ENCODE peak calls at places on chromosome 14, in seven cellular contexts. K is T47D; R is RCC 7860; J is GM10248; F is HFF-Myc; E is effector memory CD4-positive, alpha-beta T cell; P is activated CD4-positive, alpha-beta T cell treated with anti-CD3 and anti-CD28 coated beads, Interleukin-2, amount 50 U/mL, for 48 hours. S is an unnamed sample.
A peak's percentile ranks its signal among the peaks of the same experiment; 100 is the strongest.

GRCh38 chr14:52299692-52300278 is 14.3 kb upstream of the PTGER2 start:
- DNase-seq in F (no peak), K (peak; percentile 62), R (peak; percentile 34), E (no peak), J (peak; percentile 57), P (no peak), S (no peak)

GRCh38 chr14:62778847-62779246 is 266.4 kb downstream of the KCNH5 start:
- DNase-seq in K (peak; percentile 66), R (no peak), P (no peak), J (no peak), E (no peak), F (no peak), S (no peak)

GRCh38 chr14:99436247-99437180 is 44.1 kb downstream of the SETD3 start:
- DNase-seq in K (no peak), F (no peak), E (no peak), R (no peak), P (no peak), J (no peak), S (no peak)

GRCh38 chr14:20409226-20409625 is 4.1 kb downstream of the TEP1 start:
- DNase-seq in P (no peak), J (no peak), E (no peak), R (peak; percentile 20), K (no peak), F (no peak), S (no peak)

GRCh38 chr14:74988131-74988530 is 14.6 kb upstream of the EIF2B2 start:
- DNase-seq in R (peak; percentile 35), E (no peak), K (peak; percentile 60), F (peak; percentile 84), J (no peak), P (no peak), S (no peak)

GRCh38 chr14:95464524-95464923 is 51.9 kb downstream of the SYNE3 start:
- DNase-seq in R (no peak), F (no peak), P (no peak), J (no peak), E (no peak), K (no peak), S (no peak)

GRCh38 chr14:53741379-53742225 is 215.0 kb downstream of the BMP4 start:
- DNase-seq in F (peak; percentile 40), K (no peak), E (no peak), J (no peak), R (no peak), P (no peak), S (no peak)

GRCh38 chr14:40368314-40368713 is 936.1 kb upstream of the FBXO33 start:
- DNase-seq in R (no peak), E (no peak), F (no peak), P (no peak), K (peak; percentile 92), J (no peak), S (no peak)

GRCh38 chr14:90795744-90796143 is 20.5 kb downstream of the TTC7B start:
- DNase-seq in K (no peak), P (no peak), J (no peak), R (peak; percentile 60), F (peak; percentile 59), E (no peak), S (no peak)

GRCh38 chr14:72965249-72965648 is 39.0 kb downstream of the DCAF4 start:
- DNase-seq in E (no peak), K (no peak), R (no peak), P (no peak), F (no peak), J (no peak), S (no peak)

GRCh38 chr14:100305446-100306255 is 593 bp downstream of the SLC25A29 start:
- DNase-seq in K (peak; percentile 25), J (no peak), P (peak; percentile 28), E (peak; percentile 11), R (no peak), F (no peak), S (peak; percentile 26)

GRCh38 chr14:101233016-101233355 is 328.3 kb upstream of the DIO3 start:
- DNase-seq in R (no peak), K (no peak), P (no peak), F (no peak), E (no peak), J (no peak), S (no peak)

GRCh38 chr14:78608998-78609787 is 439.0 kb downstream of the NRXN3 start:
- DNase-seq in R (no peak), P (no peak), K (no peak), E (no peak), F (no peak), J (no peak), S (no peak)

GRCh38 chr14:52312872-52313492 is 1.1 kb upstream of the PTGER2 start:
- DNase-seq in J (no peak), P (no peak), K (no peak), F (no peak), R (no peak), E (no peak), S (no peak)

GRCh38 chr14:27845241-27845850 is 921.2 kb upstream of the FOXG1 start:
- DNase-seq in P (no peak), F (no peak), J (no peak), K (peak; percentile 88), R (no peak), E (no peak), S (no peak)

GRCh38 chr14:66345986-66346385 is 140.2 kb upstream of the CCDC196 start:
- DNase-seq in R (no peak), K (no peak), E (no peak), F (no peak), P (no peak), J (no peak), S (no peak)

GRCh38 chr14:54785111-54785777 is 117.4 kb downstream of the GCH1 start:
- DNase-seq in P (no peak), K (no peak), R (no peak), J (no peak), F (no peak), E (no peak), S (no peak)

GRCh38 chr14:100862793-100863192 is 36.9 kb downstream of the MEG3 start:
- DNase-seq in J (no peak), E (no peak), R (no peak), P (no peak), K (no peak), F (no peak), S (no peak)

GRCh38 chr14:28468191-28469151 is 298.1 kb upstream of the FOXG1 start:
- DNase-seq in E (no peak), J (no peak), R (no peak), P (no peak), K (no peak), F (no peak), S (no peak)

GRCh38 chr14:44639986-44640385 is 132.9 kb upstream of the FSCB start:
- DNase-seq in F (no peak), E (no peak), P (no peak), J (no peak), R (no peak), K (no peak), S (no peak)

GRCh38 chr14:98907981-98908544 is 363.9 kb downstream of the BCL11B start:
- DNase-seq in F (no peak), P (no peak), E (no peak), K (no peak), R (no peak), J (no peak), S (no peak)

GRCh38 chr14:36315159-36315853 is 5.1 kb downstream of the MBIP start:
- DNase-seq in P (peak; percentile 42), K (no peak), R (no peak), J (peak; percentile 15), F (no peak), E (no peak), S (peak; percentile 47)

GRCh38 chr14:67416810-67417209 is 4.8 kb upstream of the PLEK2 start:
- DNase-seq in F (no peak), E (no peak), J (no peak), K (no peak), R (no peak), P (no peak), S (no peak)

GRCh38 chr14:79483989-79484388 is 727.3 kb downstream of the DIO2 start:
- DNase-seq in K (no peak), F (no peak), R (no peak), P (no peak), J (no peak), E (no peak), S (no peak)

GRCh38 chr14:50335989-50336391 is 23.9 kb downstream of the DMAC2L start:
- DNase-seq in P (no peak), K (no peak), J (peak; percentile 22), E (no peak), F (peak; percentile 63), R (no peak), S (no peak)

GRCh38 chr14:104393199-104393897 is 186.2 kb upstream of the C14orf180 start:
- DNase-seq in F (no peak), E (no peak), K (no peak), P (no peak), R (no peak), J (no peak), S (no peak)

GRCh38 chr14:73383356-73383755 is 75.0 kb downstream of the NUMB start:
- DNase-seq in R (no peak), K (no peak), F (no peak), E (no peak), P (no peak), J (no peak), S (no peak)

GRCh38 chr14:34733245-34733644 is 18.9 kb upstream of the CFL2 start:
- DNase-seq in K (peak; percentile 82), J (no peak), P (no peak), E (no peak), F (no peak), R (peak; percentile 15), S (no peak)

GRCh38 chr14:103763730-103764488 is 48.3 kb downstream of the ZFYVE21 start:
- DNase-seq in P (no peak), K (no peak), E (no peak), J (peak; percentile 50), F (no peak), R (no peak), S (no peak)

GRCh38 chr14:24310387-24310665 is 386 bp downstream of the LTB4R2 start:
- DNase-seq in F (no peak), E (no peak), K (no peak), P (no peak), J (no peak), R (no peak), S (no peak)

GRCh38 chr14:92945959-92946846 is 23.3 kb downstream of the CHGA start:
- DNase-seq in K (peak; percentile 90), E (no peak), J (no peak), R (peak; percentile 79), P (no peak), F (peak; percentile 22), S (no peak)

GRCh38 chr14:35247777-35248475 is 44.3 kb upstream of the PSMA6 start:
- DNase-seq in R (no peak), J (no peak), F (no peak), E (no peak), P (no peak), K (no peak), S (no peak)

GRCh38 chr14:80215756-80216581 is 4.7 kb upstream of the DIO2 start:
- DNase-seq in P (no peak), K (peak; percentile 16), E (no peak), F (no peak), J (no peak), R (no peak), S (no peak)

GRCh38 chr14:65949711-65950516 is 536.3 kb upstream of the CCDC196 start:
- DNase-seq in R (peak; percentile 46), F (no peak), K (peak; percentile 58), J (peak; percentile 23), E (no peak), P (peak; percentile 60), S (peak; percentile 64)